ENCODE peak calls at places on chromosomes 11 and 22, in six cellular contexts. C, O, G, R, W and F are unnamed samples.

GRCh38 chr22:29093501-29093921 is 20.7 kb downstream of the KREMEN1 start:
- DNase-seq in G (no peak), C (peak; percentile 24), O (peak; percentile 29), W (no peak), R (no peak), F (no peak)

GRCh38 chr11:911031-911889 is 650 bp upstream of the CHID1 start:
- DNase-seq in O (peak; percentile 29), W (no peak), G (no peak), C (peak; percentile 41), R (no peak), F (peak; percentile 42)

GRCh38 chr11:29271616-29272015 is 745.2 kb downstream of the KCNA4 start:
- DNase-seq in C (no peak), O (no peak), G (no peak), R (no peak), W (no peak), F (no peak)

GRCh38 chr11:65056999-65057398 is 1.4 kb downstream of the NAALADL1 start:
- DNase-seq in G (no peak), C (no peak), W (no peak), R (no peak), O (no peak), F (no peak)

GRCh38 chr11:92789761-92790160 is 179.7 kb upstream of the MTNR1B start:
- DNase-seq in R (no peak), W (no peak), G (no peak), C (no peak), O (no peak), F (no peak)

GRCh38 chr11:119782673-119783072 is 53.7 kb upstream of the NECTIN1 start:
- DNase-seq in G (no peak), O (no peak), C (peak; percentile 28), W (no peak), R (no peak), F (no peak)

GRCh38 chr11:10293423-10294288 is at the start of gene SBF2:
- DNase-seq in R (peak; percentile 80), C (peak; percentile 87), W (peak; percentile 89), G (peak; percentile 95), O (peak; percentile 79), F (peak; percentile 84)

GRCh38 chr22:30940655-30941362 is 27.8 kb downstream of the MORC2 start:
- DNase-seq in O (no peak), R (no peak), G (no peak), C (no peak), W (no peak), F (no peak)

GRCh38 chr11:86954288-86955110 is 696 bp downstream of the FZD4 start:
- DNase-seq in R (peak; percentile 77), G (peak; percentile 72), C (peak; percentile 46), W (peak; percentile 33), O (peak; percentile 58), F (no peak)

GRCh38 chr22:39174498-39175120 is 22.1 kb upstream of the CBX7 start:
- DNase-seq in W (no peak), R (peak; percentile 67), G (peak; percentile 93), C (peak; percentile 87), O (peak; percentile 46), F (peak; percentile 59)

GRCh38 chr22:27218012-27218483 is 560.7 kb downstream of the MIAT start:
- DNase-seq in G (no peak), C (no peak), R (no peak), W (no peak), O (no peak), F (no peak)

GRCh38 chr11:113106507-113106906 is 145.3 kb downstream of the NCAM1 start:
- DNase-seq in O (no peak), C (no peak), R (no peak), W (no peak), G (no peak), F (no peak)

GRCh38 chr11:69640260-69640994 is 529 bp upstream of the CCND1 start:
- DNase-seq in O (no peak), C (no peak), G (peak; percentile 66), W (no peak), R (no peak), F (peak; percentile 57)

GRCh38 chr11:1400168-1401000 is 10.7 kb downstream of the BRSK2 start:
- DNase-seq in O (no peak), W (no peak), R (no peak), G (no peak), C (no peak), F (no peak)

GRCh38 chr11:37946155-37946766 is 1348.2 kb upstream of the RAG2 start:
- DNase-seq in C (no peak), G (no peak), R (peak; percentile 48), O (no peak), W (no peak), F (peak; percentile 29)

GRCh38 chr22:39839917-39840510 is 53.5 kb downstream of the ENTHD1 start:
- DNase-seq in W (no peak), C (no peak), O (no peak), G (no peak), R (no peak), F (no peak)

GRCh38 chr22:45869448-45869847 is 107.5 kb downstream of the WNT7B start:
- DNase-seq in C (no peak), O (no peak), G (no peak), R (no peak), W (no peak), F (peak; percentile 19)

GRCh38 chr11:112085822-112086421 is 634 bp downstream of the TIMM8B start:
- DNase-seq in R (peak; percentile 11), G (no peak), W (peak; percentile 28), C (peak; percentile 19), O (peak; percentile 34), F (no peak)

GRCh38 chr22:37474447-37475090 is 11.6 kb downstream of the MFNG start:
- DNase-seq in O (no peak), W (no peak), G (no peak), C (no peak), R (no peak), F (no peak)

GRCh38 chr11:61609970-61610347 is 29.1 kb upstream of the SYT7 start:
- DNase-seq in R (no peak), C (no peak), G (no peak), O (no peak), W (no peak), F (peak; percentile 31)

GRCh38 chr11:47433157-47433556 is 6.9 kb upstream of the PSMC3 start:
- DNase-seq in O (no peak), W (no peak), G (no peak), R (no peak), C (no peak), F (no peak)

DNA sequence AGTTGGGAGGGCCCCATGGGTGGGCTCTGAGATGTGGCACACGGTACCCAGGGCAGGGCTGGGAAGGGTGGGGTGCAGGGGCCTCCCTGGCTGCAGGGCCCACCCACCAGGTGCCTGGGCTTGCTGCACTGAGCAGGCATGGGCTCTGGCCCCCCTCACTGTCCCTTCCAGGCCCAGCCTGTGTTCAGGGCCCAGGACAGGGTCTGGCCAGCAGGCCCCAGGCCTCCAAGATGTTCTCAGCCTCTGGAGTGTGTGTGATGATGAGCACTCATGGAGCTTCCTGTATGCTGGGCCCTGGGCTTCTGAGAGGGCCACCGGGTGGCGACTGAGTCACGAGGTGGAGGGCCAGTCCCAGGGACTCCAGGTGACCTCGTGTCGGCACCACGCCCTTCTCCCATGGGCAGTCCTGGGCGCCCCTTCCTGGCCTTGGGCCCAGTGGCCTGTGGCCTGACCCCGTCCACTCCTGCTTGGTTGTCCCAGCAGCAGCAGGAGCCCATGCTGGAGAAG is 55.9 kb upstream of the CCDC188 start:
- DNase-seq in C (no peak), W (no peak), O (no peak), R (peak; percentile 27), G (no peak), F (peak; percentile 58)
- TF ChIP-seq POLR2A in C (no peak), W (no peak), O (no peak), R (no peak), G (no peak), F (no peak)

GRCh38 chr11:100205926-100206325 is 481.2 kb upstream of the ARHGAP42 start:
- DNase-seq in O (no peak), C (no peak), R (no peak), G (no peak), W (no peak), F (no peak)
- TF ChIP-seq POLR2A in O (no peak), C (no peak), R (no peak), G (no peak), W (no peak), F (no peak)

GRCh38 chr11:66126808-66127555 is 56.9 kb downstream of the PACS1 start:
- DNase-seq in O (peak; percentile 32), C (peak; percentile 34), G (peak; percentile 72), W (no peak), R (no peak), F (peak; percentile 56)

GRCh38 chr11:66133216-66133775 is 63.2 kb downstream of the PACS1 start:
- DNase-seq in G (no peak), W (no peak), O (no peak), C (no peak), R (no peak), F (no peak)

GRCh38 chr11:66130978-66131377 is 60.9 kb downstream of the PACS1 start:
- DNase-seq in G (no peak), W (no peak), O (no peak), C (no peak), R (no peak), F (no peak)

GRCh38 chr11:66136752-66137123 is 66.7 kb downstream of the PACS1 start:
- DNase-seq in O (no peak), R (no peak), G (no peak), W (peak; percentile 58), C (no peak), F (no peak)

GRCh38 chr11:66131937-66132632 is 62.0 kb downstream of the PACS1 start:
- DNase-seq in O (no peak), W (no peak), G (no peak), R (no peak), C (no peak), F (no peak)
- TF ChIP-seq POLR2A in O (no peak), W (no peak), G (no peak), R (no peak), C (no peak), F (no peak)

GRCh38 chr22:50329236-50329635 is 2.4 kb upstream of the DENND6B start:
- DNase-seq in R (no peak), G (no peak), C (no peak), O (no peak), W (no peak), F (no peak)

GRCh38 chr22:50326225-50326958 is 420 bp downstream of the DENND6B start:
- DNase-seq in O (no peak), R (no peak), G (no peak), C (no peak), W (no peak), F (no peak)

GRCh38 chr22:50325444-50326224 is 1.2 kb downstream of the DENND6B start:
- DNase-seq in C (no peak), R (no peak), W (no peak), O (no peak), G (no peak), F (no peak)

GRCh38 chr22:50327711-50328019 is 853 bp upstream of the DENND6B start:
- DNase-seq in W (no peak), G (no peak), R (no peak), C (no peak), O (no peak), F (no peak)

DNA sequence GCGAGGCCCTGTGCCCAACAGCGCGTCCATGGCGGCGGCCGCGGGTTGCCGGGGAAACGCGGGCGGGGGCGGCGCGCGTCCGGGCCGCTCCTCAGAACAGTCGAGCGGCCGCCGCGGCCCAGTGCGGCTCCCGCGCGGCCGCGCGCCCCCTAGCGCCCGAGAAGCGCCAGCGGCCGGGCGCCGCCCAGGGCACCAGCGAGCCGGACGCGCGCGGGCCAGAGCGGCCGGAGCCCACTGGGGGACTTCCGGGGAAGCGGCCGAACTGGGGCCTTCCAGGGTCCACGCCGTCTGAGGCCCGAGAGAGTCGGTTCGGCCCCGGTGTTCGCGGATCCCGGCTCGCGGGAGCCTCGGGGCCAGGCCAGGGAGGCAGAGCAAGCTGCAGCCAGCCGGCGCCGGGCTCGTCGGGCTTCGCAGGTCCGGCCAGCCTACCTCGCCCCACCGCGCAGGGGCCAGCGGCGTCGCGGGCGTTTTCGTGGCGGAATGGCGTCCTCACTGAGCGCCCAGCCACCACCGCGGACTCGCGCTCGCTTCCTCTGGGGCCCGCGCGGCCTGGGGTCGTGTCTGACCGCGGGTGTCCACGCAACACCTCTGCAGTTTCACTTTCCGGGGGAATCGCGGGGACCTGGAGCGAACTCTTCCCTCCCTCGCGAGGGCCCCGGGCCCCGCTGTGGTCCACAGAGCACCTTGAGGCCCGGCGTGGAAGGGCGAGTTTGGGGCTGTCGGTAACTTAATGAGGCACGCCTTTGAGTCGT is at the start of gene DENND6B:
- DNase-seq in G (peak; percentile 88), C (peak; percentile 69), W (peak; percentile 49), R (peak; percentile 85), O (peak; percentile 75), F (peak; percentile 87)
- TF ChIP-seq POLR2A in G (no peak), C (no peak), W (peak; percentile 38), R (peak; percentile 80), O (peak; percentile 63), F (no peak)